ENCODE peak calls at places on chromosomes 4 and X, in eight cellular contexts. W is stimulated activated CD8-positive, alpha-beta memory T cell treated with anti-CD3 and anti-CD28 coated beads, Interleukin-4, amount 100 ng/mL, for 1 hour; H is cardiac muscle cell; X is stimulated activated CD4-positive, alpha-beta T cell treated with anti-CD3 and anti-CD28 coated beads, Interleukin-2, amount 100 ng/mL, for 48 hours; I is activated T-helper 1 cell treated with anti-CD3 and anti-CD28 coated beads, Interleukin-12 subunit alpha, Interleukin-12 subunit beta, Interleukin-2, Interleukin-4 antibody, amounts not matched to agents 30 ng/mL and 10 ng/mL and 1 ng/mL, durations not matched to agents 14 hours and 24 hours and 36 hours; U is RPMI8226; K is caudate nucleus; G is right lobe of liver. E is an unnamed sample.

GRCh38 chrX:134908235-134908834 is 82.5 kb upstream of the SMIM10 start:
- DNase-seq in X (no peak), I (no peak), K (no peak), G (no peak), U (no peak), H (peak; percentile 69), W (no peak), E (no peak)

GRCh38 chr4:7381221-7381889 is 53.4 kb downstream of the PSAPL1 start:
- DNase-seq in G (peak; percentile 28), I (no peak), U (no peak), W (no peak), K (no peak), X (no peak), H (no peak), E (no peak)

GRCh38 chr4:84971319-84971932 is 4.9 kb upstream of the WDFY3 start:
- DNase-seq in G (no peak), U (peak; percentile 31), X (no peak), I (no peak), K (no peak), H (peak; percentile 71), W (no peak), E (no peak)

GRCh38 chrX:150649096-150649870 is 43.9 kb upstream of the MTMR1 start:
- DNase-seq in W (no peak), K (no peak), H (peak; percentile 34), G (no peak), I (no peak), U (no peak), X (no peak), E (no peak)

GRCh38 chrX:107450823-107451509 is 1.5 kb downstream of the FRMPD3 start:
- DNase-seq in U (peak; percentile 78), G (no peak), W (no peak), I (no peak), X (no peak), H (no peak), K (no peak), E (peak; percentile 65)

GRCh38 chr4:163767993-163768392 is 273.5 kb downstream of the TMA16 start:
- DNase-seq in K (no peak), G (no peak), H (no peak), I (no peak), U (no peak), X (no peak), W (no peak), E (no peak)

GRCh38 chr4:23788460-23788859 is 101.4 kb downstream of the PPARGC1A start:
- DNase-seq in X (no peak), K (no peak), I (no peak), G (no peak), W (no peak), H (peak; percentile 6), U (no peak), E (no peak)

GRCh38 chrX:70044541-70045245 is 5.0 kb downstream of the AWAT2 start:
- DNase-seq in I (no peak), H (peak; percentile 49), U (no peak), K (no peak), W (no peak), X (no peak), G (no peak), E (no peak)

GRCh38 chr4:650461-650860 is 23.6 kb downstream of the ATP5ME start:
- DNase-seq in G (no peak), I (no peak), U (no peak), X (no peak), H (no peak), W (no peak), K (no peak), E (no peak)

GRCh38 chrX:153377727-153378126 is 23.4 kb downstream of the PNMA6E start:
- DNase-seq in I (no peak), K (no peak), W (no peak), U (no peak), X (no peak), G (no peak), H (no peak), E (no peak)

GRCh38 chr4:7701866-7702649 is 237.6 kb downstream of the AFAP1 start:
- DNase-seq in K (no peak), X (no peak), W (no peak), I (no peak), H (no peak), G (no peak), U (no peak), E (no peak)